ENCODE peak calls at places on chromosome 20, in five cellular contexts. J is tibial artery, R is left ventricle myocardium inferior, U is heart right ventricle, W is A673. H is an unnamed sample.

GRCh38 chr20:33158637-33159385 is 9.1 kb upstream of the BPIFA2 start:
- DNase-seq in J (no peak), R (no peak), U (no peak), W (no peak), H (no peak)

GRCh38 chr20:63309261-63310071 is 16.5 kb downstream of the COL20A1 start:
- DNase-seq in J (no peak), R (peak; percentile 38), U (peak; percentile 46), W (peak; percentile 36), H (no peak)

GRCh38 chr20:45857836-45858250 is 429 bp downstream of the ZSWIM3 start:
- DNase-seq in J (no peak), R (no peak), U (no peak), W (peak; percentile 29), H (no peak)

GRCh38 chr20:13749811-13750210 is 34.9 kb downstream of the ESF1 start:
- DNase-seq in J (no peak), R (no peak), U (no peak), W (no peak), H (no peak)

GRCh38 chr20:38129893-38130609 is 35.0 kb downstream of the TGM2 start:
- DNase-seq in J (peak; percentile 62), R (no peak), U (no peak), W (no peak), H (peak; percentile 5)

GRCh38 chr20:46900068-46900467 is 5.4 kb downstream of the EYA2 start:
- DNase-seq in J (no peak), R (no peak), U (no peak), W (no peak), H (no peak)

GRCh38 chr20:62971211-62971949 is 18.9 kb downstream of the SLC17A9 start:
- DNase-seq in J (no peak), R (no peak), U (no peak), W (no peak), H (no peak)

GRCh38 chr20:14538433-14538832 is 201.0 kb upstream of the FLRT3 start:
- DNase-seq in J (no peak), R (no peak), U (no peak), W (no peak), H (no peak)

GRCh38 chr20:35523298-35523888 is 6.1 kb downstream of the C20orf173 start:
- DNase-seq in J (no peak), R (no peak), U (no peak), W (peak; percentile 53), H (no peak)

GRCh38 chr20:56433221-56433879 is 21.3 kb downstream of the CASS4 start:
- DNase-seq in J (peak; percentile 24), R (no peak), U (no peak), W (no peak), H (no peak)

GRCh38 chr20:47561175-47561574 is 59.5 kb downstream of the NCOA3 start:
- DNase-seq in J (no peak), R (no peak), U (no peak), W (no peak), H (no peak)

GRCh38 chr20:32155017-32155965 is 45.8 kb downstream of the TM9SF4 start:
- DNase-seq in J (peak; percentile 91), R (peak; percentile 81), U (peak; percentile 79), W (peak; percentile 11), H (peak; percentile 65)
- TF ChIP-seq CTCF in J (peak; percentile 10), R (peak; percentile 51), U (peak; percentile 44), W (peak; percentile 32), H (no peak)

GRCh38 chr20:37120497-37120896 is 24.7 kb upstream of the RBL1 start:
- DNase-seq in J (no peak), R (no peak), U (no peak), W (no peak), H (no peak)
- H3K4me3 ChIP-seq in J (no peak overlapping the region), R (no peak overlapping the region), U (no peak overlapping the region), W (no peak overlapping the region), H (no peak overlapping the region)

DNA sequence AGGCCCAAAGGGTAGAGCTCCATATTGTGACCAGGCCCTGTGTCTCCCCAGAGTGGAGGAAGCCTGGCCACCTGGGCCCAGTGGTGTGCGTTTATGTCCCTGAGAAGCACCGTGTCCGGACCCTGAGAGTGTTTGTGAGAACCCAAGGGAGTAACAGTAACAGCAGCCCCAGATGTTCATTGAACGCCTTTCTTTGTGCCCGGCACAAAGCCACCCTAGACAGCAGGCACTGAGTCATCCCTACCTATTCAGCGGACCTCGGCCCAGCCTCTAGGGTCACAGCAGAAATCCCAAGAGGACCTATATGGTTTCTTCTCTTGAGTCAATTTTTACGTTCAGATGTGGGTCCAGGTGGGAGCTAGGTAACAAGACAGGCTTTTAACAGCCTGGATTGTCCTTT is 24.5 kb downstream of the BCAS4 start:
- DNase-seq in J (no peak), R (no peak), U (no peak), W (no peak), H (no peak)
- H3K4me1 ChIP-seq in J (peaks cover 33% of the 10 kb centered on the region), R (no peaks in the 10 kb centered on the region), U (peaks cover 10% of the 10 kb centered on the region), W (peaks cover 8% of the 10 kb centered on the region), H (peaks cover 8% of the 10 kb centered on the region)

GRCh38 chr20:49505518-49505917 is 23.1 kb upstream of the KCNB1 start:
- DNase-seq in J (no peak), R (no peak), U (no peak), W (peak; percentile 70), H (no peak)
- TF ChIP-seq CTCF in J (no peak), R (no peak), U (no peak), W (no peak), H (no peak)

GRCh38 chr20:2869381-2869780 is 3.9 kb upstream of the PTPRA start:
- DNase-seq in J (no peak), R (no peak), U (no peak), W (no peak), H (no peak)
- H3K4me3 ChIP-seq in J (no peak overlapping the region), R (no peak overlapping the region), U (no peak overlapping the region), W (no peak overlapping the region), H (no peak overlapping the region)